ENCODE peak calls at places on chromosomes 12 and 14, in six cellular contexts. L is K562, B is HCT116, Y is HepG2, K is GM12878, T is upper lobe of left lung. A is an unnamed sample.

GRCh38 chr14:56731187-56731586 is 79.1 kb downstream of the OTX2 start:
- ATAC-seq in L (no peak), Y (no peak), T (no peak), K (no peak), B (no peak), A (no peak)

GRCh38 chr14:91885837-91886236 is 18.5 kb upstream of the TC2N start:
- ATAC-seq in Y (no peak), K (no peak), T (no peak), L (no peak), B (no peak), A (no peak)

GRCh38 chr14:99737956-99738667 is 54.0 kb downstream of the CYP46A1 start:
- ATAC-seq in L (no peak), B (peak; percentile 37), T (peak; percentile 41), Y (peak; percentile 11), K (no peak), A (peak; percentile 24)

GRCh38 chr12:110705309-110705708 is 16.4 kb upstream of the HVCN1 start:
- ATAC-seq in L (no peak), K (no peak), Y (peak; percentile 55), T (no peak), B (no peak), A (no peak)

GRCh38 chr14:21264025-21264801 is 5.0 kb downstream of the HNRNPC start:
- ATAC-seq in Y (peak; percentile 26), L (peak; percentile 23), K (peak; percentile 72), B (peak; percentile 51), T (peak; percentile 67), A (no peak)

GRCh38 chr14:36454599-36455240 is 65.3 kb downstream of the NKX2-1 start:
- ATAC-seq in K (no peak), Y (peak; percentile 83), B (no peak), L (no peak), T (peak; percentile 40), A (no peak)

GRCh38 chr12:70550180-70550577 is 87.0 kb downstream of the PTPRB start:
- ATAC-seq in L (no peak), K (no peak), T (no peak), Y (peak; percentile 58), B (no peak), A (no peak)

GRCh38 chr12:13362260-13362841 is 165.8 kb downstream of the EMP1 start:
- ATAC-seq in K (peak; percentile 100), T (peak; percentile 77), L (peak; percentile 96), B (peak; percentile 99), Y (peak; percentile 99), A (no peak)

GRCh38 chr12:124633954-124634352 is 66.5 kb upstream of the NCOR2 start:
- ATAC-seq in K (no peak), Y (no peak), T (peak; percentile 9), L (no peak), B (no peak), A (no peak)

GRCh38 chr12:66092559-66093269 is 37.8 kb downstream of the LLPH start:
- ATAC-seq in Y (no peak), T (no peak), B (no peak), K (peak; percentile 94), L (no peak), A (no peak)

GRCh38 chr12:70122804-70123203 is 120.4 kb upstream of the CNOT2 start:
- ATAC-seq in K (no peak), L (peak; percentile 51), B (no peak), Y (no peak), T (no peak), A (no peak)

DNA sequence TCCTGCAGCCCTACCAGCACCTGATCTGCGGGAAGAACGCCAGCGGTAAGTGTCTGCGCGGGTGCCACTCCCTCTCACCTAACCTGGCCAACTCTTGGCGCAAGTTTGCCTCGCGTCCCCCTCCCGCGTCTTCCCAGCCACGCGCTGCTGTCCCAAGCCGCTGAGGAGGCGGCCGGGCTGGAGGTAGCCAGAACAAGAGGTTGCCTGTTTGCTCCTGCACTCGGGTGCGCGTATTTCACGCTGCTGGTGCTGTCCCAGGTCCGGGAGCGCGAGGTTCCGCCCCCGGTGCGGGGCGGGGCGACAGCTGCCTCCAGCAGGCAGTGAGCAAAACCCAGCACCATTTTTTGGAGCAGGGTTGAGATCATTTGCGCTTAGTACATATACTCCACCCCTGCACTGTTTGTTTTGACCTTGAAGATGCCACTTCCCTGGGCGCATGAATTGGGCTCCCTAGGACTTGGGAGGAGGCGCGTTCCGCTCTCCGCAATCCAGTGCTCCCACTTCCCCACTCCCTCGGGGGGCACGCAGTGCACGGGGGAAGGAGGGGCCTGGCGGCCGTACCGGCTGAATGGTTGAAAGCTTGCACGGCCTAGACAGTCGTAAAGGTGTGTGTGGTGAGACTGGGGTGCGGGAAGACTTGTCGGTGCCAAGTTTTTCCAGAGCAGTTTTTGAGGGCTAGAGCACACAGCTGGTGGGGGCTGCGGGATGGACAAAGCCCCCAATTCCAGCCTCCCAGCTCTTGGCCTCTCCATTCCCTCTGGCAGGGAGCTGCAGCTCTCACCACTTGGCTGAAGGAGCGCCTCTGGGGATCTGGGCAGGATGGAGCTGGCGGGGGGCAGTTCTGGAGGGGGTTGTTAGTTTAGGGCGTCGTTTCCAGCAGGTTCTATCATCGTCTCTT is 226.9 kb upstream of the CRY1 start:
- ATAC-seq in Y (peak; percentile 20), T (peak; percentile 7), B (peak; percentile 56), L (no peak), K (no peak), A (no peak)
- TF ChIP-seq POLR2A in Y (peak; percentile 45), T (peak; percentile 12), B (no peak), L (no peak), K (no peak), A (no peak)

DNA sequence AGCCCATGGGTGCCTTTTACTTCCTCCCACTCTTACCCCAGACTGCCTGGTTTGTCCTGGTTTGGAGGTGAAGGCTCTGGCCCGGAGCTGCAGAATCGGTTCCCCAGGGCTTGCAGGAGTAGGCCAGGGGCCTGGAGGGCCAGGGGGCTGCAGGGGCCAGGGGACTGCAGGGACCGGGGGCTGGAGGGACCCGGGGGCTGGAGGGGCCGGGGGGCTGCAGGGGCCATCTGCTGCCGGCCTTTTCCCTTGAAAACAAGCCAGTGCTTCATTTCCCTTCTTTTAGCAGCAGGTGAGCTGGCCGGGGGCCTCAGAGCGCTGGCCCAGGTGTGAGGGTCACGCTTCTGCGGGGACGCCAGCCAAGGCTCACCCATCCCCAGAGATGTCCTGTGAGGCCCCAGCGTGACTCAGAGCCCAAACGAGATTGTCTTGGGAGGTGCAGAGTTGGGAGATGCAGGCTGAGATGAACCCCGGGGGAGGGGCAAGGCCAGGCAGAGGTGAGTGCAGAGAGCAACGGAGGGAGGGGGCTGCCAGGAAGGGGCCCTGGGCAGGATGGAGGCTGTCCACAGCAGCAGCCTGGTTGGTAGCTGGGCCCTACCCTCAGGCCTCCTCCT is 154.9 kb downstream of the KIF26A start:
- ATAC-seq in B (no peak), Y (no peak), L (no peak), K (no peak), T (no peak), A (no peak)
- TF ChIP-seq POLR2AphosphoS5 in B (no peak), Y (no peak), L (no peak), K (no peak), T (no peak), A (no peak)

GRCh38 chr12:75662501-75663159 is 151.2 kb upstream of the KRR1 start:
- ATAC-seq in Y (no peak), B (no peak), T (no peak), K (peak; percentile 42), L (no peak), A (no peak)
- H3K4me1 ChIP-seq in Y (peaks cover 30% of the 10 kb centered on the region), B (peaks cover 89% of the 10 kb centered on the region), T (no peaks in the 10 kb centered on the region), K (no peaks in the 10 kb centered on the region), L (peaks cover 9% of the 10 kb centered on the region), A (no peaks in the 10 kb centered on the region)

GRCh38 chr12:108565976-108566375 is 3.6 kb downstream of the ISCU start:
- ATAC-seq in L (no peak), B (peak; percentile 26), T (no peak), Y (no peak), K (peak; percentile 13), A (no peak)
- TF ChIP-seq POLR2A in L (no peak), B (no peak), T (peak; percentile 6), Y (no peak), K (peak; percentile 71), A (no peak)

DNA sequence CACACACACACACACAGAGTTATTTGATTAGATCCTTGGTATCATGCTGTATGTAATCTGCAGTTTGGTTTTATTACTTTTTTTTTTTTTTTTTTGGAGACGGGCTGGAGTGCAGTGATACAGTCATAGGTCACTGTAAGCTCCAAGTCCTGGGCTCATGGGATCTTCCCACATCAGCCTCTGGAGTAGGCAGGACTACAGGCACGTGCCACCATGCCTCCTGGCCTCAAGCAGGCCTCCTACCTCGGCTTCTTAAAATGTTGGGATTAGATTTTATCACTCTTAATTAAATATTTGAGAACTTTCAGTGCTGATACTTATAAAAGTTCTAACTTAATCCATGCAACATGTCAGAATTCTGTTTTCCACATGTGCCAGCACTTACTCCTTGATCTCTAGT is 31.3 kb upstream of the PSEN1 start:
- ATAC-seq in K (no peak), B (no peak), T (no peak), Y (no peak), L (no peak), A (no peak)
- TF ChIP-seq POLR2AphosphoS5 in K (no peak), B (no peak), T (no peak), Y (no peak), L (no peak), A (no peak)

GRCh38 chr14:105077649-105077995 is 12.4 kb upstream of the GPR132 start:
- ATAC-seq in Y (no peak), K (no peak), B (no peak), L (no peak), T (no peak), A (no peak)
- H3K4me1 ChIP-seq in Y (no peaks in the 10 kb centered on the region), K (peaks cover 37% of the 10 kb centered on the region), B (no peaks in the 10 kb centered on the region), L (peaks cover 7% of the 10 kb centered on the region), T (peaks cover 21% of the 10 kb centered on the region), A (peaks cover 5% of the 10 kb centered on the region)

GRCh38 chr14:52950898-52951729 is at the start of gene FERMT2:
- ATAC-seq in Y (peak; percentile 92), B (peak; percentile 91), T (peak; percentile 95), L (peak; percentile 88), K (peak; percentile 79), A (peak; percentile 95)
- TF ChIP-seq POLR2A in Y (peak; percentile 85), B (no peak), T (peak; percentile 85), L (no peak), K (no peak), A (peak; percentile 92)

DNA sequence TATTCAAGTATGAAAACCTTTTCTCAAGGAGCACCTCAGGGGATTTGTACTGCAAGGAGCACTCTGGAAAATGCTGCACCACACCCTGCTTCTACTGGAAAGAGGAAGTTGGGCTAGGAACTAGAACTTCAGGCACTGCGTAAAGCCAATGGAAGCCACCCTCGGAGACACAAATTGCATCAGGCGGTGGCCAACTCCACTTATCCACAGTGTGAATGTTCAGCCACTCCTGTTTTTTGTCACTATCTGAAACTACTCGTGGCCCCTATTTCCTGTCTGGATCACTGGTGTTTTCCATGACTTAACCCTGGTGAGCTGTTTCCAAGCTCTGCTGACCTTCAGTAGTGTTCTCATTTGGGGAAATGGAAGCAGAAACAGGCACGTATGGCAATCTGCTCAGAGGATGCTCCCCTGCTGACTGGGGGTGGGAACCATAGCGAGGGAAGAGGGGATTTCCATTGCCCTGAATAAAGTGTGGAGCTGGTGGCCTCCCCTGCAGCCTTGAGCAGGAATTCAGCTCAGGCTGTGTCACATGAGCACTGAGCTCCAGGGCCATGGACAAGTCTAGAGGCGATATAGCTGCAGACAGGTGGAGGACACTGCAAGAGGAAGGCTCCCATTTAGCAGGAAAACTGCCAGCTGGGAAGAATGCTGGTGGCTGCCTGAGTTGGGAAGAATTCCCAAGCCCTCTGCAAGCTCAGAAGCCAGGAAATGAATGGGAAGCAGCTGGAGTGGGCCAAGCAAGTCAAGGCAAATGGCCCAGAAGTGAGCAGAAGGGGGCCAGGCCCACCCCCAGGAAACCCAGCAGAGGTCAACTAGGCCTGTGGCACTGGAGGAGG is 50.5 kb upstream of the RAP1B start:
- ATAC-seq in L (peak; percentile 79), T (peak; percentile 92), B (no peak), K (no peak), Y (no peak), A (peak; percentile 74)
- TF ChIP-seq POLR2AphosphoS5 in L (no peak), T (no peak), B (no peak), K (no peak), Y (no peak), A (no peak)

A was measured in gastroesophageal sphincter.